ENCODE peak calls at places on chromosome 10, in six cellular contexts. Q, K, X, L, E and S are unnamed samples.

GRCh38 chr10:113273877-113274829 is 278.7 kb upstream of the HABP2 start:
- DNase-seq in X (peak; percentile 21), Q (no peak), K (peak; percentile 73), E (peak; percentile 72), L (no peak), S (no peak)

GRCh38 chr10:100847440-100847839 is 65.3 kb upstream of the SLF2 start:
- DNase-seq in L (no peak), K (peak; percentile 5), E (no peak), Q (no peak), X (no peak), S (no peak)

GRCh38 chr10:124802313-124802675 is 675 bp downstream of the ABRAXAS2 start:
- DNase-seq in K (no peak), Q (no peak), E (no peak), X (no peak), L (no peak), S (no peak)

GRCh38 chr10:67609996-67610793 is 85.8 kb downstream of the CTNNA3 start:
- DNase-seq in E (no peak), L (no peak), X (no peak), K (no peak), Q (no peak), S (no peak)

GRCh38 chr10:30039567-30039966 is 19.8 kb downstream of the JCAD start:
- DNase-seq in X (no peak), K (no peak), L (no peak), Q (no peak), E (no peak), S (no peak)

GRCh38 chr10:371515-371914 is 236.3 kb downstream of the ZMYND11 start:
- DNase-seq in E (no peak), X (no peak), K (no peak), L (no peak), Q (no peak), S (no peak)

GRCh38 chr10:121608669-121609190 is 10.5 kb upstream of the FGFR2 start:
- DNase-seq in L (no peak), Q (peak; percentile 54), E (peak; percentile 25), X (no peak), K (no peak), S (no peak)

GRCh38 chr10:76899490-76899889 is 738.1 kb downstream of the KCNMA1 start:
- DNase-seq in X (no peak), Q (no peak), K (no peak), L (no peak), E (no peak), S (no peak)

GRCh38 chr10:77841711-77842375 is 84.7 kb downstream of the DLG5 start:
- DNase-seq in L (no peak), K (no peak), Q (no peak), E (no peak), X (no peak), S (no peak)

GRCh38 chr10:60206735-60207134 is 182.9 kb downstream of the ANK3 start:
- DNase-seq in X (no peak), E (no peak), L (no peak), K (peak; percentile 66), Q (no peak), S (no peak)

GRCh38 chr10:20596065-20596760 is 300.9 kb downstream of the NEBL start:
- DNase-seq in K (no peak), Q (no peak), L (peak; percentile 12), E (no peak), X (peak; percentile 1), S (peak; percentile 23)

GRCh38 chr10:124007773-124008145 is 85.6 kb downstream of the CHST15 start:
- DNase-seq in K (no peak), Q (no peak), L (no peak), X (no peak), E (no peak), S (no peak)

GRCh38 chr10:986137-986825 is 2.0 kb upstream of the GTPBP4 start:
- DNase-seq in Q (no peak), K (peak; percentile 50), X (no peak), L (peak; percentile 68), E (no peak), S (peak; percentile 63)

GRCh38 chr10:101028446-101029244 is 2.3 kb downstream of the PDZD7 start:
- DNase-seq in Q (no peak), L (no peak), K (no peak), X (no peak), E (no peak), S (no peak)

GRCh38 chr10:127354992-127355391 is 158.6 kb upstream of the INSYN2A start:
- DNase-seq in L (no peak), X (no peak), Q (no peak), E (no peak), K (no peak), S (no peak)

GRCh38 chr10:11828682-11829284 is 5.6 kb downstream of the PROSER2 start:
- DNase-seq in K (no peak), L (no peak), Q (no peak), X (no peak), E (no peak), S (no peak)

GRCh38 chr10:9289811-9290210 is 1235.3 kb downstream of the GATA3 start:
- DNase-seq in K (no peak), Q (no peak), L (no peak), E (no peak), X (no peak), S (no peak)

GRCh38 chr10:49655099-49655498 is 24.4 kb upstream of the C10orf53 start:
- DNase-seq in K (peak; percentile 43), E (no peak), Q (no peak), X (no peak), L (no peak), S (no peak)

GRCh38 chr10:32927750-32928149 is 30.3 kb downstream of the ITGB1 start:
- DNase-seq in X (no peak), E (no peak), Q (no peak), L (no peak), K (no peak), S (no peak)

GRCh38 chr10:98457762-98458161 is 11.0 kb upstream of the HPS1 start:
- DNase-seq in E (no peak), Q (no peak), X (no peak), K (no peak), L (no peak), S (no peak)

GRCh38 chr10:112302335-112302734 is 19.1 kb downstream of the TECTB start:
- DNase-seq in L (no peak), E (no peak), X (no peak), K (no peak), Q (no peak), S (no peak)

GRCh38 chr10:94545277-94546057 is at the start of gene HELLS:
- DNase-seq in K (peak; percentile 88), E (peak; percentile 68), X (peak; percentile 75), Q (peak; percentile 88), L (peak; percentile 38), S (peak; percentile 45)

GRCh38 chr10:94549221-94549620 is 3.6 kb downstream of the HELLS start:
- DNase-seq in K (no peak), X (no peak), Q (no peak), L (no peak), E (no peak), S (no peak)

GRCh38 chr10:94546058-94546595 is 539 bp downstream of the HELLS start:
- DNase-seq in E (no peak), X (peak; percentile 2), Q (no peak), L (no peak), K (no peak), S (no peak)

DNA sequence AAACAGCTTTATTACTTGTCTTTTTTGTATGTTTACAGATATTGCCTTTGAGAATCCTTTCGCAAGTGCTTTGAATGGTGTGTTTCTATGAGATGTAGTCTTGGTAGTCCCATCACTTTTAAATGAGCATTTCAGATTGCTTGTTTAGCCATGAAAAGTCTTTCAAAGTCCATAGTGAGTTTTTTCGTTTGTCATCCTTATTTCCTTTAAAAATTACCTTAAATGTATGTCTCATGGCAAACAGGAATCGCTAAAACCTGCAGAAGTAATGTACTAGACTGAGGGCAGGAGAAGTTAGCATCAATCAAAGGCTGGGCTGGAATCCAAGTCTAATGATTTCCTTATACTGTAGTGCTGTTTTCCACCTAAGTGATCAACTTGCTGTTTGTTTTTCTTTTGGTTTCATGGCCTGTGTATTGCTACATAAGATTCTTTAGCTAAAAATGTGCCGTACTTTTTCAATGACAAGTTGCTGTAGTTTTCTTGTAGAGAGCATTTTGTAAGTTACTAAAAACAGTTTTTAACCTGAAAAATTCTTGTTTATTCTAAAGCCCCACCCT is 1.1 kb downstream of the HELLS start:
- DNase-seq in Q (no peak), L (no peak), K (no peak), X (peak; percentile 6), E (no peak), S (no peak)
- H3K4me3 ChIP-seq in Q (peak overlapping the region; percentile 99), L (peak overlapping the region; percentile 94), K (peak overlapping the region; percentile 83), X (peak overlapping the region; percentile 87), E (peak overlapping the region; percentile 77), S (peak overlapping the region; percentile 79)

DNA sequence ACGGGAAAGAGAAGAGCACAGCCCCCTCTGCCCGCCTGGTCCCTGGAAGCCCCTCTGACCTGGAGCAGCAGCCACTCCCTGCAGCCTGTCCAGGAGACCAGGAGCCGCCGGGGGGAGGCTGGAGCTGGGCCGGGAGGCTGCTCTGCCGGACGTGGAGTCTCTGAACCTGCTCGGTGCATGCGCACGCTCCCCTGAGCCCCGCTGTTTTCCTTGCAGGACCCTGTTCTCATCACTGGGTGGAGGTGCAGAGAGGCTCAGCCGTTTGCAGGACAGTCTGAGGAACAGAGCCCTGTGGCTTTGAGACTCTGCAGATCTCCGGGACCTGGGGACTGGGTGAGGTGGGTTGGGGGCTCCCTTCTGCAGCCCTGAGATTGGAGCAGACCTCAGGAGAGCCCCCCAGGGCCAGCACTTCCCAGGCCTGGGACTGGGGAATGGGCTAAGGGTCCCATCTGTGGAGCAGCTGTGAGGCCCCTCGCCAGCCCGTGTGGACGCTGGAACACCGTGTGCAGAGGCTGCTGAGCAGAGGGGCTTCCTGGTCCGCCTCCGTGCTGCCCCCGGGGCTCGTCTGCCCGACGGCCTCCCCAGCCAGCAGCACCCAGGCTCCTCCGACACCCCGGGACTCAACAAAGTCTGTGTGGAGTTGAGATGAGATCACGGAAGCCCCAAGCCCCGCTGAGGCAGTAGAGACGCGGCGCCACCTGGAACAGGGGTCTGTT is 48.5 kb upstream of the ADGRA1 start:
- DNase-seq in X (no peak), L (no peak), Q (no peak), K (no peak), E (no peak), S (no peak)
- TF ChIP-seq CTCF in X (no peak), L (no peak), Q (no peak), K (no peak), E (no peak), S (no peak)

GRCh38 chr10:70457759-70458305 is 16.4 kb upstream of the NODAL start:
- DNase-seq in K (no peak), E (no peak), X (no peak), L (no peak), Q (no peak), S (no peak)
- H3K4me3 ChIP-seq in K (peak overlapping the region; percentile 58), E (peak overlapping the region; percentile 69), X (no peak overlapping the region), L (no peak overlapping the region), Q (no peak overlapping the region), S (no peak overlapping the region)

DNA sequence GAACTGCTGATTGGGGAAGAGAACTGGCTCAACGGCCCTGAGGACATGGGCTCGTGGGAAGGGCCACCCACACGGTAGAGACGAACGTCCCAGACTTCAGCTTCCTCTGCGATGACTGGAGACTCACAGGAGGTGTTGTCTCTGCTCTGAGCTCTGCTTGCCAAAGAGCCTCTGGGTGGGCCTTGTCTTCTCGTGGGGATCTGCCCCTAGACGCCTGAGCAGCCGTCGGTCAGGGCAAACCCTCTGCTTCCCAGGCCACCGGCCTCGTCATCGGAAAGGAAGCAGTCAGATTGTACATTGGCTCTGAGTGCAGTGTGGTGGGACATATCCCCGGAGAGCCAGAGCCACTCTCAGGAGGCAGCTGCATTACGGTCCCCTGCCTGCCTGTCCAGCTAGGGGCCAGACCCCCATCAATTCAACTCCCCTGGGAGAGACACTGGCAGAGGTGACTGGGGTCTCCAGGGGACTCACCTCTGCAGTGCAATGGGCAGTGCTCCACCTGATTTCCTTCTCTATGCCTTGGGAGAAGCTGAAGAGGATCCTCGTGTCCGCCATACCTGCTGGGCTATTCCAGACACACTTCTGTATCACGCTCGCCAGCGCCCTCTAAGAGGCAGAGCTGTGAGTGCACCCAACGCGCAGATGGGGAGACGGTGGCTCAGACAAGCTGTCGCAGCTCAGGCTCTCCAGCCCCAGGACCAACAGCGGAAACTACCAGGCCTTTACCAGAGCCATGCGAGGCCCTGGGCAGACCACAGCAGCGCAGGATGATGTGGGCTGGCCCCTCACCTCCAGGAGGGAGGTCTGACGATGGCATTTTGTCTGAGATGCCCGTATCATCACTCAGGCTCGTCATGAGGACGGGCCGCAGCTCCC is 227.4 kb downstream of the TCERG1L start:
- DNase-seq in L (no peak), K (no peak), X (no peak), E (no peak), Q (no peak), S (no peak)
- TF ChIP-seq CTCF in L (no peak), K (no peak), X (no peak), E (no peak), Q (no peak), S (no peak)